ENCODE peak calls at places on chromosomes 13 and 19, in eight cellular contexts. One of them, this sample, is unnamed.

GRCh38 chr19:53553865-53554791 is 16.2 kb downstream of the ZNF331 start:
- DNase-seq in IMR-90: peak
- DNase-seq in lung: peak
- DNase-seq in GM23248: peak
- DNase-seq in psoas muscle: peak
- DNase-seq in BJ: peak
- DNase-seq in HCT116: no peak
- DNase-seq in SJSA1: peak
- DNase-seq in this sample: peak

GRCh38 chr13:24348385-24348784 is 39.0 kb downstream of the C1QTNF9 start:
- DNase-seq in BJ: no peak
- DNase-seq in GM23248: no peak
- DNase-seq in psoas muscle: no peak
- DNase-seq in lung: no peak
- DNase-seq in IMR-90: no peak
- DNase-seq in HCT116: no peak
- DNase-seq in SJSA1: no peak
- DNase-seq in this sample: no peak

GRCh38 chr13:42803563-42804212 is 22.3 kb downstream of the FAM216B start:
- DNase-seq in psoas muscle: no peak
- DNase-seq in SJSA1: no peak
- DNase-seq in HCT116: no peak
- DNase-seq in IMR-90: peak
- DNase-seq in lung: no peak
- DNase-seq in BJ: no peak
- DNase-seq in GM23248: peak
- DNase-seq in this sample: no peak

GRCh38 chr19:50580970-50581636 is 12.9 kb upstream of the LRRC4B start:
- DNase-seq in HCT116: no peak
- DNase-seq in GM23248: no peak
- DNase-seq in BJ: no peak
- DNase-seq in psoas muscle: no peak
- DNase-seq in lung: no peak
- DNase-seq in SJSA1: no peak
- DNase-seq in IMR-90: no peak
- DNase-seq in this sample: no peak

GRCh38 chr19:24046550-24046949 is 40.4 kb upstream of the ZNF254 start:
- DNase-seq in psoas muscle: no peak
- DNase-seq in SJSA1: no peak
- DNase-seq in lung: no peak
- DNase-seq in GM23248: no peak
- DNase-seq in HCT116: no peak
- DNase-seq in IMR-90: no peak
- DNase-seq in BJ: no peak
- DNase-seq in this sample: no peak

GRCh38 chr19:7729211-7729610 is 2.7 kb downstream of the CLEC4G start:
- DNase-seq in BJ: no peak
- DNase-seq in lung: no peak
- DNase-seq in psoas muscle: no peak
- DNase-seq in IMR-90: no peak
- DNase-seq in GM23248: no peak
- DNase-seq in HCT116: no peak
- DNase-seq in SJSA1: no peak
- DNase-seq in this sample: no peak

GRCh38 chr13:112702341-112702982 is 12.6 kb downstream of the ATP11A start:
- DNase-seq in lung: no peak
- DNase-seq in IMR-90: no peak
- DNase-seq in psoas muscle: no peak
- DNase-seq in GM23248: no peak
- DNase-seq in BJ: no peak
- DNase-seq in HCT116: no peak
- DNase-seq in SJSA1: no peak
- DNase-seq in this sample: peak

GRCh38 chr13:113967206-113967720 is 6.6 kb downstream of the C13orf46 start:
- DNase-seq in HCT116: no peak
- DNase-seq in SJSA1: no peak
- DNase-seq in psoas muscle: peak
- DNase-seq in BJ: no peak
- DNase-seq in GM23248: no peak
- DNase-seq in IMR-90: no peak
- DNase-seq in lung: no peak
- DNase-seq in this sample: no peak

GRCh38 chr13:65461590-65461989 is 1768.5 kb downstream of the PCDH9 start:
- DNase-seq in HCT116: no peak
- DNase-seq in GM23248: no peak
- DNase-seq in BJ: no peak
- DNase-seq in SJSA1: no peak
- DNase-seq in lung: no peak
- DNase-seq in psoas muscle: no peak
- DNase-seq in IMR-90: peak
- DNase-seq in this sample: no peak

GRCh38 chr13:73754727-73755292 is 379.4 kb downstream of the KLF12 start:
- DNase-seq in SJSA1: no peak
- DNase-seq in lung: no peak
- DNase-seq in IMR-90: peak
- DNase-seq in BJ: no peak
- DNase-seq in psoas muscle: no peak
- DNase-seq in GM23248: peak
- DNase-seq in HCT116: peak
- DNase-seq in this sample: no peak

GRCh38 chr19:343451-343931 is 1.1 kb downstream of the MIER2 start:
- DNase-seq in BJ: no peak
- DNase-seq in HCT116: no peak
- DNase-seq in SJSA1: peak
- DNase-seq in IMR-90: no peak
- DNase-seq in GM23248: peak
- DNase-seq in lung: no peak
- DNase-seq in psoas muscle: no peak
- DNase-seq in this sample: no peak

GRCh38 chr13:72174549-72174948 is 307.5 kb upstream of the DACH1 start:
- DNase-seq in BJ: no peak
- DNase-seq in lung: no peak
- DNase-seq in HCT116: no peak
- DNase-seq in IMR-90: no peak
- DNase-seq in SJSA1: no peak
- DNase-seq in GM23248: no peak
- DNase-seq in psoas muscle: no peak
- DNase-seq in this sample: no peak

GRCh38 chr13:35840991-35841604 is 290.1 kb downstream of the DCLK1 start:
- DNase-seq in BJ: no peak
- DNase-seq in HCT116: no peak
- DNase-seq in SJSA1: no peak
- DNase-seq in psoas muscle: no peak
- DNase-seq in IMR-90: no peak
- DNase-seq in GM23248: no peak
- DNase-seq in lung: no peak
- DNase-seq in this sample: no peak

GRCh38 chr13:93744033-93744432 is 517.4 kb downstream of the GPC6 start:
- DNase-seq in lung: no peak
- DNase-seq in GM23248: no peak
- DNase-seq in psoas muscle: no peak
- DNase-seq in SJSA1: no peak
- DNase-seq in HCT116: no peak
- DNase-seq in BJ: no peak
- DNase-seq in IMR-90: no peak
- DNase-seq in this sample: no peak

GRCh38 chr13:32040689-32041088 is 9.1 kb downstream of the FRY start:
- DNase-seq in HCT116: no peak
- DNase-seq in psoas muscle: no peak
- DNase-seq in lung: no peak
- DNase-seq in GM23248: no peak
- DNase-seq in BJ: no peak
- DNase-seq in SJSA1: no peak
- DNase-seq in IMR-90: peak
- DNase-seq in this sample: no peak

GRCh38 chr19:48722196-48722708 is 2.7 kb upstream of the MAMSTR start:
- DNase-seq in lung: no peak
- DNase-seq in HCT116: no peak
- DNase-seq in GM23248: no peak
- DNase-seq in IMR-90: no peak
- DNase-seq in SJSA1: no peak
- DNase-seq in psoas muscle: no peak
- DNase-seq in BJ: no peak
- DNase-seq in this sample: no peak

GRCh38 chr13:73851104-73851503 is 283.1 kb downstream of the KLF12 start:
- DNase-seq in HCT116: no peak
- DNase-seq in SJSA1: no peak
- DNase-seq in lung: no peak
- DNase-seq in GM23248: peak
- DNase-seq in BJ: no peak
- DNase-seq in IMR-90: peak
- DNase-seq in psoas muscle: no peak
- DNase-seq in this sample: no peak

GRCh38 chr19:4233282-4233853 is 4.0 kb downstream of the EBI3 start:
- DNase-seq in BJ: no peak
- DNase-seq in SJSA1: no peak
- DNase-seq in psoas muscle: peak
- DNase-seq in HCT116: peak
- DNase-seq in GM23248: peak
- DNase-seq in lung: peak
- DNase-seq in IMR-90: peak
- DNase-seq in this sample: peak

GRCh38 chr13:35855531-35856019 is 275.6 kb downstream of the DCLK1 start:
- DNase-seq in HCT116: peak
- DNase-seq in lung: no peak
- DNase-seq in SJSA1: no peak
- DNase-seq in IMR-90: no peak
- DNase-seq in GM23248: peak
- DNase-seq in BJ: no peak
- DNase-seq in psoas muscle: no peak
- DNase-seq in this sample: no peak

GRCh38 chr13:98182153-98182552 is 5.1 kb upstream of the RNF113B start:
- DNase-seq in IMR-90: no peak
- DNase-seq in GM23248: no peak
- DNase-seq in lung: no peak
- DNase-seq in HCT116: no peak
- DNase-seq in psoas muscle: no peak
- DNase-seq in BJ: no peak
- DNase-seq in SJSA1: no peak
- DNase-seq in this sample: no peak

GRCh38 chr13:63700366-63700765 is 2284.7 kb upstream of the PCDH20 start:
- DNase-seq in psoas muscle: no peak
- DNase-seq in SJSA1: no peak
- DNase-seq in HCT116: no peak
- DNase-seq in IMR-90: no peak
- DNase-seq in BJ: no peak
- DNase-seq in lung: no peak
- DNase-seq in GM23248: no peak
- DNase-seq in this sample: no peak

GRCh38 chr19:47719047-47719885 is 6.0 kb downstream of the EHD2 start:
- DNase-seq in HCT116: no peak
- DNase-seq in GM23248: peak
- DNase-seq in IMR-90: peak
- DNase-seq in SJSA1: peak
- DNase-seq in psoas muscle: peak
- DNase-seq in lung: peak
- DNase-seq in BJ: peak
- DNase-seq in this sample: peak
- H3K4me3 ChIP-seq in HCT116: no peak
- H3K4me3 ChIP-seq in GM23248: peak
- H3K4me3 ChIP-seq in IMR-90: peak
- H3K4me3 ChIP-seq in SJSA1: no peak
- H3K4me3 ChIP-seq in psoas muscle: peak
- H3K4me3 ChIP-seq in lung: no peak
- H3K4me3 ChIP-seq in BJ: peak
- H3K4me3 ChIP-seq in this sample: peak

DNA sequence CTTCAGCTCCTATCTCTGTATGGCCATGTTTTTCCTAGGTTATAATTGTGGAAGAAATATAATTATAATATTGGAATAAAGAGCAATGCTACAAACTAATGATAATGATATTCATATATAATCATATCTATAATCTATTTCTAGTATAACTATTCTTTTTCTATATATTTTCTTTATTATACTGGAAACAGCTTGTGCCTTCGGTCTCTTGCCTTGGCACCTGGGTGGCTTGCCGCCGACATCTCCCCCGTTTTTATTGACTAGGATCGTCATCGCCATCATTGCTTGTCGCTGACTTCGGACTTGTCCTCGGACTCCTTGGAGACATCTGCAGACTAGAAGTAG is 24.2 kb downstream of the ZNF763 start:
- DNase-seq in HCT116: no peak
- DNase-seq in psoas muscle: no peak
- DNase-seq in GM23248: no peak
- DNase-seq in SJSA1: no peak
- DNase-seq in BJ: no peak
- DNase-seq in IMR-90: no peak
- DNase-seq in lung: no peak
- DNase-seq in this sample: no peak
- H3K4me3 ChIP-seq in HCT116: no peak
- H3K4me3 ChIP-seq in psoas muscle: peak
- H3K4me3 ChIP-seq in GM23248: no peak
- H3K4me3 ChIP-seq in SJSA1: no peak
- H3K4me3 ChIP-seq in BJ: no peak
- H3K4me3 ChIP-seq in IMR-90: no peak
- H3K4me3 ChIP-seq in lung: no peak
- H3K4me3 ChIP-seq in this sample: no peak

GRCh38 chr13:39892731-39893293 is 237.3 kb downstream of the COG6 start:
- DNase-seq in BJ: no peak
- DNase-seq in HCT116: no peak
- DNase-seq in lung: no peak
- DNase-seq in IMR-90: no peak
- DNase-seq in SJSA1: no peak
- DNase-seq in psoas muscle: no peak
- DNase-seq in GM23248: peak
- DNase-seq in this sample: peak
- H3K4me3 ChIP-seq in BJ: no peak
- H3K4me3 ChIP-seq in HCT116: no peak
- H3K4me3 ChIP-seq in lung: no peak
- H3K4me3 ChIP-seq in IMR-90: no peak
- H3K4me3 ChIP-seq in SJSA1: no peak
- H3K4me3 ChIP-seq in psoas muscle: no peak
- H3K4me3 ChIP-seq in GM23248: no peak
- H3K4me3 ChIP-seq in this sample: no peak

GRCh38 chr19:42121666-42122069 is 10.6 kb downstream of the POU2F2 start:
- DNase-seq in HCT116: no peak
- DNase-seq in BJ: peak
- DNase-seq in GM23248: peak
- DNase-seq in IMR-90: peak
- DNase-seq in lung: no peak
- DNase-seq in SJSA1: peak
- DNase-seq in psoas muscle: peak
- DNase-seq in this sample: peak

GRCh38 chr19:42122691-42123607 is 9.3 kb downstream of the POU2F2 start:
- DNase-seq in HCT116: no peak
- DNase-seq in IMR-90: no peak
- DNase-seq in lung: no peak
- DNase-seq in GM23248: no peak
- DNase-seq in BJ: no peak
- DNase-seq in psoas muscle: no peak
- DNase-seq in SJSA1: no peak
- DNase-seq in this sample: no peak

GRCh38 chr19:42123765-42124164 is 8.5 kb downstream of the POU2F2 start:
- DNase-seq in HCT116: no peak
- DNase-seq in BJ: no peak
- DNase-seq in lung: no peak
- DNase-seq in GM23248: no peak
- DNase-seq in SJSA1: no peak
- DNase-seq in IMR-90: no peak
- DNase-seq in psoas muscle: no peak
- DNase-seq in this sample: no peak

GRCh38 chr19:42121036-42121621 is 11.1 kb downstream of the POU2F2 start:
- DNase-seq in IMR-90: no peak
- DNase-seq in GM23248: no peak
- DNase-seq in BJ: no peak
- DNase-seq in psoas muscle: no peak
- DNase-seq in SJSA1: no peak
- DNase-seq in HCT116: no peak
- DNase-seq in lung: no peak
- DNase-seq in this sample: no peak

GRCh38 chr19:42120276-42121010 is 11.8 kb downstream of the POU2F2 start:
- DNase-seq in lung: no peak
- DNase-seq in HCT116: no peak
- DNase-seq in psoas muscle: no peak
- DNase-seq in IMR-90: no peak
- DNase-seq in SJSA1: no peak
- DNase-seq in GM23248: no peak
- DNase-seq in BJ: no peak
- DNase-seq in this sample: no peak
- H3K4me3 ChIP-seq in lung: no peak
- H3K4me3 ChIP-seq in HCT116: no peak
- H3K4me3 ChIP-seq in psoas muscle: no peak
- H3K4me3 ChIP-seq in IMR-90: no peak
- H3K4me3 ChIP-seq in SJSA1: no peak
- H3K4me3 ChIP-seq in GM23248: no peak
- H3K4me3 ChIP-seq in BJ: no peak
- H3K4me3 ChIP-seq in this sample: no peak

This sample was measured in adrenal gland.